ENCODE peak calls at places on chromosomes 11 and 22, in four cellular contexts. H is kidney; B is CD4-positive, alpha-beta T cell; I is heart right ventricle. Q is an unnamed sample.

GRCh38 chr22:23218053-23218866 is 38.0 kb downstream of the BCR start:
- DNase-seq in H (peak; percentile 74), B (no peak), I (no peak), Q (no peak)

GRCh38 chr11:119673389-119674336 is 55.3 kb downstream of the NECTIN1 start:
- DNase-seq in H (no peak), B (no peak), I (no peak), Q (no peak)

GRCh38 chr11:47216141-47216798 is 1.5 kb downstream of the DDB2 start:
- DNase-seq in H (peak; percentile 82), B (peak; percentile 4), I (peak; percentile 28), Q (peak; percentile 92)

GRCh38 chr11:46247090-46247489 is 30.4 kb upstream of the CREB3L1 start:
- DNase-seq in H (no peak), B (no peak), I (no peak), Q (peak; percentile 91)

GRCh38 chr11:70928854-70929598 is 323.4 kb downstream of the SHANK2 start:
- DNase-seq in H (peak; percentile 3), B (no peak), I (no peak), Q (no peak)

GRCh38 chr11:123122852-123123251 is 60.9 kb upstream of the HSPA8 start:
- DNase-seq in H (no peak), B (no peak), I (no peak), Q (peak; percentile 61)

GRCh38 chr22:18979957-18980356 is 43.9 kb upstream of the PRODH start:
- DNase-seq in H (no peak), B (no peak), I (no peak), Q (no peak)

GRCh38 chr11:31664129-31664528 is 147.0 kb downstream of the PAX6 start:
- DNase-seq in H (no peak), B (no peak), I (no peak), Q (no peak)

DNA sequence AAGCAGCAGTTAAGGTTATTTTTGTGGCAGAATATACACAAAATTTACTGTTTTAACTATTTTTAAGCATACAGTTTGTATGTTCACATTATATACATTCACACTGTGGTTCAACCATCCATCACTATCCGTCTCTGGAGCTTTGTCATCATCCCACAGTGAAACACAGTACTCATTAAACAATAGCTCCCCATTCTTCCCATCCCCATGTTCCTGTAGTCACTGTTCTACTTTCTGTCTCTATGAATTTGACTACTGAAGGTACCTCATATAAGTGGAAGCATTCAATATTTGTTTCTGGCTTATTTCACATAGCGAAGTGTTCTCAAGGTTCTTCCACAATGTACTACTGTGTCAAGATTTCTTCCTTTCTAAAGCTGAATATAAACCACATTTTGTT is 32.6 kb downstream of the ZBTB44 start:
- DNase-seq in H (no peak), B (no peak), I (no peak), Q (no peak)
- H3K9me3 ChIP-seq in H (no peaks in the 10 kb centered on the region), B (peaks cover 15% of the 10 kb centered on the region), I (no peaks in the 10 kb centered on the region), Q (no peaks in the 10 kb centered on the region)

DNA sequence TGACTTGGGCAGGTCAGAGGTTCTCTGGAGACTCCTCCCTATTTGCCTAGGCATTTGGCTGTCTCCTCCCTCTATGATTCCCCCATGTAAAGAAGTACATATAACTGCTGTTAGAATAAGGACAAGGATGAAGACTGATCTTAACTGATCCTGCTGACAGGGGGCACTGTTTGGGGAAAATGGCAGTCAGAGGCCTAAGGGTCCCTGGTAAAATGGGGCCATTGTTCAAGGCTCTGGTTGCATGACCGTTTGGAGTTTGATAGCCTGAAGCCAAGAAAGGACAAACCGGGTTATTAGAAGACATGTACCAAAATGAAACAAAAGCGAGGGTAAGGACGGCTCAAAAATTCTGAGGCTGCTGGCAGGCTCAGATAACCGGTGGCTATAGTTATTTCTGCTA is 712.2 kb downstream of the NTM start:
- DNase-seq in H (no peak), B (no peak), I (no peak), Q (no peak)
- H3K9me3 ChIP-seq in H (peaks cover 8% of the 10 kb centered on the region), B (peaks cover 14% of the 10 kb centered on the region), I (peaks cover 37% of the 10 kb centered on the region), Q (peaks cover 8% of the 10 kb centered on the region)

DNA sequence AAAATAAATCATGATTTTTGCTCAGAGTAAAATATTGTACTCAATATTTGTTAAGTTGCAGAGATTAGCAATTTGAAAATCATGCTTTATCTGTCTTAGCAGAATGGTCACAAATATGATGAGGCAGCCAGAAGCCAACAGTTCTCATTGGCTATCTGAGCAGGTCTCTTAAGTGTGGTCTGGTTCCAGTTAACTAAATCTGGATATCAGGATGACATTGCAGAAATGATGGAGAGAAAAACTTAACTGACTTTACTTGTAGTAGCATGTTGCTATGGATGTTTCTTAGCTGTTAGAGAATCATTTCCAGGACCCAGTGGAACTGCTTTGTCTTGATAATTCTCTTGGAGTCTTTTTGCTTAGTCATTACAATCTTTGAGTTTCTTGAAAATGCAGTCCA is 1070.3 kb downstream of the JRKL start:
- DNase-seq in H (no peak), B (no peak), I (no peak), Q (no peak)
- H3K9me3 ChIP-seq in H (no peaks in the 10 kb centered on the region), B (peaks cover 9% of the 10 kb centered on the region), I (peaks cover 10% of the 10 kb centered on the region), Q (peaks cover 2% of the 10 kb centered on the region)

GRCh38 chr22:47294222-47294532 is 531.7 kb downstream of the TBC1D22A start:
- DNase-seq in H (no peak), B (no peak), I (no peak), Q (peak; percentile 89)
- H3K9me3 ChIP-seq in H (no peaks in the 10 kb centered on the region), B (no peaks in the 10 kb centered on the region), I (no peaks in the 10 kb centered on the region), Q (no peaks in the 10 kb centered on the region)

GRCh38 chr22:49260681-49261580 is 566.7 kb downstream of the BRD1 start:
- DNase-seq in H (no peak), B (no peak), I (no peak), Q (no peak)

GRCh38 chr22:49262167-49262566 is 565.5 kb downstream of the BRD1 start:
- DNase-seq in H (no peak), B (no peak), I (no peak), Q (no peak)

GRCh38 chr22:49261616-49262015 is 566.1 kb downstream of the BRD1 start:
- DNase-seq in H (no peak), B (no peak), I (no peak), Q (no peak)

GRCh38 chr22:49264696-49265095 is 563.0 kb downstream of the BRD1 start:
- DNase-seq in H (no peak), B (no peak), I (no peak), Q (no peak)

GRCh38 chr22:49263101-49263500 is 564.6 kb downstream of the BRD1 start:
- DNase-seq in H (no peak), B (no peak), I (no peak), Q (no peak)
- H3K9me3 ChIP-seq in H (no peaks in the 10 kb centered on the region), B (no peaks in the 10 kb centered on the region), I (no peaks in the 10 kb centered on the region), Q (no peaks in the 10 kb centered on the region)

DNA sequence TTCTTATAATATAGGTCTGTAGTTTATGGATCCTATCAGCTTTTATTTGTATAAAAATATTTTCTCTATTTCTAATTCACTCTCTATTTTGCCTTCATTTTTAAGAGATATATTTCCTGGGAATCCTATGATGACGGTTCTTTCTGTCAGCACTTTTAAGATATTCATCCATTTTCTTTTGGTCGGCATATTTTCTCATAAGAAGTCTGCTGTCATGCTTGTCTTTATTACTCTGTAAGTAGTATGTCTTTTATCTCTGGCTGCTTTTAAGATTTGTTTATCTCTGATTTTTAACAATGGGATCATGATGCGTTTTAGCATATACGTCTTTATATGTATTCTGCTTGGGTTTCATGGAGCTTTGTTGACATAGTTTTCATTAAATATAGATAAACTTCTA is 175.5 kb downstream of the SNX19 start:
- DNase-seq in H (no peak), B (no peak), I (no peak), Q (no peak)
- H3K9me3 ChIP-seq in H (no peaks in the 10 kb centered on the region), B (no peaks in the 10 kb centered on the region), I (peaks cover 12% of the 10 kb centered on the region), Q (peaks cover 2% of the 10 kb centered on the region)

DNA sequence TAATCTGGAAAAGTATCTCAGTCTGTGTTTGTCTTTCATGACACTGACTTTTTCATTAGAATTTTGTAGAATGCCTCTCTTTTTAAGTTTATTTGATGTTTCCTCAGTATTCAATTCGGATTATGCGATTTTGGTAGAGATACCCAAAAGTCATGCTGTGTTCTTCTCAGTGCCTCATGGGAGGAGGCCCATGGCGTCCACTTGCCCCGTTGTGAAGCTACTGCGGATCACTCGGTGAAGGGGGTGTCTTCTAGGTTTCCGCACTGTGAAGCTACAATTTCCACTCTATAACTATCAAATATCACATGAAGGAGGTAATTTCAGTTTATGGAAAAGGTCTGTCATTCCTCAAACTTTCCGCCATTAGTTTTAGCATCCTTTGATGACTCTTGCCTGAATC is 794.0 kb downstream of the TBC1D22A start:
- DNase-seq in H (no peak), B (no peak), I (no peak), Q (no peak)
- H3K9me3 ChIP-seq in H (no peaks in the 10 kb centered on the region), B (no peaks in the 10 kb centered on the region), I (no peaks in the 10 kb centered on the region), Q (peaks cover under 1% of the 10 kb centered on the region)

Q was measured in osteoblast.